ENCODE peak calls at places on chromosomes 1 and 21, in seven cellular contexts. One of them, this sample, is unnamed.

GRCh38 chr1:81756872-81757271 is 43.9 kb upstream of the ADGRL2 start:
- DNase-seq in GM12878: no peak
- DNase-seq in HCT116: no peak
- DNase-seq in endothelial cell of umbilical vein: no peak
- DNase-seq in K562: no peak
- DNase-seq in HepG2: no peak
- DNase-seq in H1: no peak
- DNase-seq in this sample: no peak

GRCh38 chr1:108591471-108591870 is 31.6 kb downstream of the EEIG2 start:
- DNase-seq in GM12878: no peak
- DNase-seq in HCT116: no peak
- DNase-seq in endothelial cell of umbilical vein: no peak
- DNase-seq in K562: no peak
- DNase-seq in HepG2: no peak
- DNase-seq in H1: no peak
- DNase-seq in this sample: no peak

GRCh38 chr1:47593598-47594285 is 155.9 kb downstream of the FOXD2 start:
- DNase-seq in GM12878: no peak
- DNase-seq in HCT116: no peak
- DNase-seq in endothelial cell of umbilical vein: no peak
- DNase-seq in K562: no peak
- DNase-seq in HepG2: no peak
- DNase-seq in H1: no peak
- DNase-seq in this sample: no peak

GRCh38 chr1:147902183-147902845 is at the start of gene GJA8:
- DNase-seq in GM12878: no peak
- DNase-seq in HCT116: no peak
- DNase-seq in endothelial cell of umbilical vein: no peak
- DNase-seq in K562: no peak
- DNase-seq in HepG2: no peak
- DNase-seq in H1: no peak
- DNase-seq in this sample: no peak

GRCh38 chr1:162422662-162423375 is 10.9 kb upstream of the SH2D1B start:
- DNase-seq in GM12878: no peak
- DNase-seq in HCT116: no peak
- DNase-seq in endothelial cell of umbilical vein: no peak
- DNase-seq in K562: no peak
- DNase-seq in HepG2: no peak
- DNase-seq in H1: no peak
- DNase-seq in this sample: no peak

GRCh38 chr1:29450591-29450990 is 214.3 kb downstream of the PTPRU start:
- DNase-seq in GM12878: no peak
- DNase-seq in HCT116: no peak
- DNase-seq in endothelial cell of umbilical vein: no peak
- DNase-seq in K562: no peak
- DNase-seq in HepG2: no peak
- DNase-seq in H1: no peak
- DNase-seq in this sample: no peak

GRCh38 chr1:228898582-228898992 is 163.3 kb downstream of the RHOU start:
- DNase-seq in GM12878: no peak
- DNase-seq in HCT116: no peak
- DNase-seq in endothelial cell of umbilical vein: no peak
- DNase-seq in K562: no peak
- DNase-seq in HepG2: no peak
- DNase-seq in H1: peak
- DNase-seq in this sample: no peak

GRCh38 chr1:105485207-105485606 is 1571.3 kb upstream of the PRMT6 start:
- DNase-seq in GM12878: no peak
- DNase-seq in HCT116: no peak
- DNase-seq in endothelial cell of umbilical vein: no peak
- DNase-seq in K562: no peak
- DNase-seq in HepG2: no peak
- DNase-seq in H1: no peak
- DNase-seq in this sample: no peak

GRCh38 chr21:34979383-34979782 is 69.7 kb downstream of the RUNX1 start:
- DNase-seq in GM12878: no peak
- DNase-seq in HCT116: no peak
- DNase-seq in endothelial cell of umbilical vein: no peak
- DNase-seq in K562: no peak
- DNase-seq in HepG2: no peak
- DNase-seq in H1: no peak
- DNase-seq in this sample: no peak

GRCh38 chr1:228921473-228921872 is 186.2 kb downstream of the RHOU start:
- DNase-seq in GM12878: no peak
- DNase-seq in HCT116: no peak
- DNase-seq in endothelial cell of umbilical vein: no peak
- DNase-seq in K562: no peak
- DNase-seq in HepG2: no peak
- DNase-seq in H1: no peak
- DNase-seq in this sample: no peak

GRCh38 chr1:180229483-180230415 is at the start of gene LHX4:
- DNase-seq in GM12878: no peak
- DNase-seq in HCT116: no peak
- DNase-seq in endothelial cell of umbilical vein: peak
- DNase-seq in K562: peak
- DNase-seq in HepG2: no peak
- DNase-seq in H1: peak
- DNase-seq in this sample: no peak

GRCh38 chr1:56404561-56405030 is 174.8 kb downstream of the PLPP3 start:
- DNase-seq in GM12878: no peak
- DNase-seq in HCT116: no peak
- DNase-seq in endothelial cell of umbilical vein: no peak
- DNase-seq in K562: no peak
- DNase-seq in HepG2: no peak
- DNase-seq in H1: no peak
- DNase-seq in this sample: no peak

GRCh38 chr1:89739013-89739843 is 81.6 kb upstream of the LRRC8D start:
- DNase-seq in GM12878: no peak
- DNase-seq in HCT116: no peak
- DNase-seq in endothelial cell of umbilical vein: no peak
- DNase-seq in K562: no peak
- DNase-seq in HepG2: no peak
- DNase-seq in H1: no peak
- DNase-seq in this sample: no peak

GRCh38 chr1:44505210-44505993 is 100.3 kb downstream of the RNF220 start:
- DNase-seq in GM12878: no peak
- DNase-seq in HCT116: no peak
- DNase-seq in endothelial cell of umbilical vein: no peak
- DNase-seq in K562: no peak
- DNase-seq in HepG2: no peak
- DNase-seq in H1: no peak
- DNase-seq in this sample: no peak

GRCh38 chr1:8809342-8809736 is 8.1 kb downstream of the RERE start:
- DNase-seq in GM12878: no peak
- DNase-seq in HCT116: no peak
- DNase-seq in endothelial cell of umbilical vein: no peak
- DNase-seq in K562: no peak
- DNase-seq in HepG2: no peak
- DNase-seq in H1: no peak
- DNase-seq in this sample: no peak

GRCh38 chr1:185561629-185562028 is 172.6 kb upstream of the HMCN1 start:
- DNase-seq in GM12878: no peak
- DNase-seq in HCT116: no peak
- DNase-seq in endothelial cell of umbilical vein: no peak
- DNase-seq in K562: no peak
- DNase-seq in HepG2: no peak
- DNase-seq in H1: no peak
- DNase-seq in this sample: no peak

GRCh38 chr1:25688390-25689119 is 72.0 kb downstream of the MAN1C1 start:
- DNase-seq in GM12878: no peak
- DNase-seq in HCT116: no peak
- DNase-seq in endothelial cell of umbilical vein: no peak
- DNase-seq in K562: no peak
- DNase-seq in HepG2: no peak
- DNase-seq in H1: no peak
- DNase-seq in this sample: peak

GRCh38 chr1:41240806-41241747 is 1.0 kb downstream of the SCMH1 start:
- DNase-seq in GM12878: no peak
- DNase-seq in HCT116: no peak
- DNase-seq in endothelial cell of umbilical vein: peak
- DNase-seq in K562: no peak
- DNase-seq in HepG2: peak
- DNase-seq in H1: peak
- DNase-seq in this sample: no peak

GRCh38 chr1:97108200-97108599 is 386.6 kb downstream of the PTBP2 start:
- DNase-seq in GM12878: no peak
- DNase-seq in HCT116: no peak
- DNase-seq in endothelial cell of umbilical vein: no peak
- DNase-seq in K562: no peak
- DNase-seq in HepG2: no peak
- DNase-seq in H1: no peak
- DNase-seq in this sample: no peak

GRCh38 chr1:39189592-39190041 is 14.9 kb upstream of the MACF1 start:
- DNase-seq in GM12878: no peak
- DNase-seq in HCT116: no peak
- DNase-seq in endothelial cell of umbilical vein: peak
- DNase-seq in K562: no peak
- DNase-seq in HepG2: peak
- DNase-seq in H1: no peak
- DNase-seq in this sample: no peak

GRCh38 chr1:38090796-38091195 is 44.2 kb upstream of the POU3F1 start:
- DNase-seq in GM12878: no peak
- DNase-seq in HCT116: no peak
- DNase-seq in endothelial cell of umbilical vein: no peak
- DNase-seq in K562: no peak
- DNase-seq in HepG2: no peak
- DNase-seq in H1: no peak
- DNase-seq in this sample: no peak

GRCh38 chr1:205437570-205437969 is 15.7 kb upstream of the LEMD1 start:
- DNase-seq in GM12878: no peak
- DNase-seq in HCT116: no peak
- DNase-seq in endothelial cell of umbilical vein: no peak
- DNase-seq in K562: no peak
- DNase-seq in HepG2: no peak
- DNase-seq in H1: no peak
- DNase-seq in this sample: no peak

GRCh38 chr1:35930593-35931423 is at the start of gene AGO3:
- DNase-seq in GM12878: peak
- DNase-seq in HCT116: peak
- DNase-seq in endothelial cell of umbilical vein: peak
- DNase-seq in K562: peak
- DNase-seq in HepG2: peak
- DNase-seq in H1: peak
- DNase-seq in this sample: no peak
- TF ChIP-seq POLR2AphosphoS5 in GM12878: peak
- TF ChIP-seq POLR2AphosphoS5 in HCT116: peak
- TF ChIP-seq POLR2AphosphoS5 in endothelial cell of umbilical vein: peak
- TF ChIP-seq POLR2AphosphoS5 in K562: peak
- TF ChIP-seq POLR2AphosphoS5 in HepG2: peak
- TF ChIP-seq POLR2AphosphoS5 in H1: peak
- TF ChIP-seq POLR2AphosphoS5 in this sample: peak

DNA sequence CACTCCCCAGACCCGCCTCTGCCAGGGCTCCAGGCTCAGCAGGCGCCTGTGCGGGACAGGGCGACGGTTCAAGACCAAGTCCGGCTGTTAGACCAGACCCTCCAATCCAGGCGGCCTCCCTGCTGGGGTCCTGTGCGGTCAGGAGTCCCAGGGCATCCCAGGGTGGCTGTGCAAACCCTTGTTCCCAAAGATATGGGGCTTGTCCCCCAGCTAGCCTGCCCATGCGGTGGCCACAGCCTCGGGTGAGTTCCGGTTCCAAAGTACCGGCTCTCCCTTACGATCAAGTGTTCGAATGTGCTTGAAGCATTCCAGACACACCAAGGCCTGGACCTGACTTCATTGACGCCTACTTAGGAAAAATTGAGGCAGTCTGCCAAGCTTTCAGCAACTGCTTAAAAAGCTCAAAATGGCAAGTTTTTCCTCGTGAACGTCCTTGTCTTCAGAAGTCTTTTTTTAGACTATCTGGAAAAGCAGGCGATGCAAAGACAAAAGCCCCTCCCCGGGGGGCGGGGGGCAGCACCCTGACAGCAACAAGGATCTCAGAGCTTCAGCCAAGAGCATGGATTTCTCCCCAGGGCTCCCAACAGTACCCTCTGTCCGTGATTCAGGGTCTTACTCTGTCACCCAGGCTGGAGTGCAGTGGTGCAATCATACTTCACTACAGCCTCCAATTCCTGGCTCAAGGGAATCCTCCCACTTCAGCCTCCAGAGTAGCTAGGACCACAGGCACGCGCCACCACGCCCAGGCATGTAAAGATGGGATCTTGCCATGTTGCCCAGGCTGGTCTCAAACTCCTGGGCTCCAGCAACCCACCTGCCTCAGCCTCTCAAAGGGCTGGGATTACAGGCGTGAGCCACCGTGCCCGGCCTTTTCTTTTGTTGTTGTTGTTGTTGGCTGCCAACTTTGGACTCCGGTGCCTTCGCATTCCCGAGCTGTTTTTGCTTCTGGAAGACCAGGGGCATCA is 2.3 kb downstream of the FAAP20 start:
- DNase-seq in GM12878: no peak
- DNase-seq in HCT116: no peak
- DNase-seq in endothelial cell of umbilical vein: no peak
- DNase-seq in K562: no peak
- DNase-seq in HepG2: no peak
- DNase-seq in H1: no peak
- DNase-seq in this sample: no peak
- H3K9ac ChIP-seq in GM12878: no peak
- H3K9ac ChIP-seq in HCT116: no peak
- H3K9ac ChIP-seq in endothelial cell of umbilical vein: no peak
- H3K9ac ChIP-seq in K562: peak
- H3K9ac ChIP-seq in HepG2: no peak
- H3K9ac ChIP-seq in H1: no peak
- H3K9ac ChIP-seq in this sample: no peak

DNA sequence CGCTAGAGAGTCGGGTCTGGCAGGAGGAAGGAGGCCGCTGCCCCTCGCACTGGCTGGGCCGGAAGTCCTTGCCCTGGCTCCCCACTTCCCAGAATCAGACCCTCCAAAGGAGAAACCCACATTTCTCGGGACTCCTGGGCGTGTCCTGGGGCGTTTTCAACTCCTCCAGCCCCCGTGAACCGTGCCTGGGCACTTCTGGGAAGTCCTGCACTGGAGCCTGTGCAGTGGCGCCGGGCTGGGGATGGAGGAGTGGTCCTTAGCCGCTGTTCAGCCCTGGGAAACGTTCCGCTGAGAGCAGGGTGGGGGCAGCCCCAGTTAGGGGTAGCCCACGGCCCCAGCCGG is 3.0 kb downstream of the IGSF21 start:
- DNase-seq in GM12878: no peak
- DNase-seq in HCT116: no peak
- DNase-seq in endothelial cell of umbilical vein: no peak
- DNase-seq in K562: no peak
- DNase-seq in HepG2: no peak
- DNase-seq in H1: no peak
- DNase-seq in this sample: no peak
- TF ChIP-seq EZH2 in GM12878: no peak
- TF ChIP-seq EZH2 in HCT116: no peak
- TF ChIP-seq EZH2 in endothelial cell of umbilical vein: no peak
- TF ChIP-seq EZH2 in K562: no peak
- TF ChIP-seq EZH2 in HepG2: no peak
- TF ChIP-seq EZH2 in H1: no peak
- TF ChIP-seq EZH2 in this sample: no peak

DNA sequence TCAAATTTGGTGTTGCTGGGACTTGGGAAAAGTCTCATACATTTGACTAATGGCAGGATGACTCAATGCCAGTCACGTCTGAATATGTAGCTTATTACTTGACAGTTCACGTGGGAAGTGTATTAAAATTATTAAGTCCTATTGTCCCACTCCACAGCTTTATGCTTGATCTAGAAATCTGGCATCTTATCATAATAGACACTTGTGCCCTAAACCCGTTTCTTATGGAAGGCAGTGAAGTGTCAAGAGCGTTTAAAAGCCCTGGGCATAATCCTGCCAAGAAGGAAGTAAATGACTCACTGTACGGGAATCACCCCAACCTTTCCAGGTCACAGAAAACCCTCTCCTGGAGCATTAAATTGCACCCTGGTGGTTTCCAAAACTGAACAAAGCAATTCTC is 207.4 kb downstream of the APP start:
- DNase-seq in GM12878: no peak
- DNase-seq in HCT116: peak
- DNase-seq in endothelial cell of umbilical vein: peak
- DNase-seq in K562: no peak
- DNase-seq in HepG2: no peak
- DNase-seq in H1: no peak
- DNase-seq in this sample: no peak
- TF ChIP-seq POLR2AphosphoS5 in GM12878: no peak
- TF ChIP-seq POLR2AphosphoS5 in HCT116: no peak
- TF ChIP-seq POLR2AphosphoS5 in endothelial cell of umbilical vein: peak
- TF ChIP-seq POLR2AphosphoS5 in K562: no peak
- TF ChIP-seq POLR2AphosphoS5 in HepG2: no peak
- TF ChIP-seq POLR2AphosphoS5 in H1: no peak
- TF ChIP-seq POLR2AphosphoS5 in this sample: no peak

This sample was measured in SK-N-MC.